ENCODE peak calls at places on chromosomes 11 and 22, in four cellular contexts. Q, D, I and F are unnamed samples.

GRCh38 chr22:41682033-41682807 is 6.4 kb downstream of the SNU13 start:
- DNase-seq in I (peak; percentile 88), D (peak; percentile 85), Q (peak; percentile 83), F (peak; percentile 85)

GRCh38 chr11:88016392-88017020 is 158.7 kb downstream of the RAB38 start:
- DNase-seq in D (peak; percentile 96), Q (peak; percentile 75), I (peak; percentile 92), F (peak; percentile 28)

GRCh38 chr11:75342966-75343870 is 8.2 kb downstream of the ARRB1 start:
- DNase-seq in D (peak; percentile 18), Q (peak; percentile 53), I (peak; percentile 84), F (no peak)

GRCh38 chr11:14422052-14422813 is 63.2 kb upstream of the RRAS2 start:
- DNase-seq in Q (peak; percentile 81), I (peak; percentile 89), D (peak; percentile 97), F (peak; percentile 69)

GRCh38 chr11:19526119-19526518 is 186.5 kb upstream of the NAV2 start:
- DNase-seq in D (no peak), Q (no peak), I (no peak), F (no peak)

GRCh38 chr11:127994736-127995135 is 592.6 kb downstream of the ETS1 start:
- DNase-seq in D (peak; percentile 19), Q (no peak), I (no peak), F (no peak)

GRCh38 chr11:75592699-75593098 is 30.6 kb downstream of the SERPINH1 start:
- DNase-seq in I (no peak), Q (no peak), D (no peak), F (no peak)

GRCh38 chr11:2428322-2428795 is 16.0 kb downstream of the TRPM5 start:
- DNase-seq in D (peak; percentile 67), I (peak; percentile 79), Q (peak; percentile 85), F (peak; percentile 85)

GRCh38 chr11:83119216-83119615 is 37.7 kb upstream of the PCF11 start:
- DNase-seq in Q (no peak), I (no peak), D (no peak), F (no peak)

GRCh38 chr11:111427471-111427912 is 48.4 kb upstream of the POU2AF1 start:
- DNase-seq in I (peak; percentile 44), D (no peak), Q (no peak), F (peak; percentile 59)

GRCh38 chr11:2419638-2420501 is 19.3 kb downstream of the TSSC4 start:
- DNase-seq in Q (peak; percentile 90), D (peak; percentile 83), I (peak; percentile 88), F (peak; percentile 89)

GRCh38 chr11:61283613-61284012 is 11.5 kb downstream of the VWCE start:
- DNase-seq in I (no peak), D (no peak), Q (no peak), F (no peak)

GRCh38 chr11:93476796-93477195 is 66.4 kb downstream of the SMCO4 start:
- DNase-seq in D (peak; percentile 98), I (no peak), Q (no peak), F (no peak)

GRCh38 chr22:43969021-43969878 is 14.0 kb downstream of the SAMM50 start:
- DNase-seq in I (no peak), D (no peak), Q (no peak), F (no peak)

GRCh38 chr11:65491614-65492386 is 7.0 kb upstream of the MALAT1 start:
- DNase-seq in Q (peak; percentile 86), I (peak; percentile 90), D (peak; percentile 94), F (no peak)

GRCh38 chr11:63567044-63567840 is 4.1 kb upstream of the PLAAT2 start:
- DNase-seq in I (peak; percentile 89), D (peak; percentile 97), Q (no peak), F (no peak)

GRCh38 chr22:46866591-46866990 is 104.1 kb downstream of the TBC1D22A start:
- DNase-seq in Q (no peak), D (peak; percentile 56), I (no peak), F (no peak)

GRCh38 chr11:102111787-102112653 is 1.8 kb downstream of the YAP1 start:
- DNase-seq in I (peak; percentile 83), D (peak; percentile 98), Q (peak; percentile 60), F (no peak)

GRCh38 chr11:6594142-6594768 is 9.2 kb downstream of the RRP8 start:
- DNase-seq in I (no peak), D (no peak), Q (no peak), F (no peak)

GRCh38 chr11:104705475-104706195 is 192.6 kb downstream of the CASP12 start:
- DNase-seq in D (peak; percentile 12), I (peak; percentile 5), Q (no peak), F (no peak)

GRCh38 chr11:10373340-10373739 is 68.5 kb downstream of the ADM start:
- DNase-seq in D (no peak), Q (no peak), I (no peak), F (no peak)

GRCh38 chr11:64234840-64235379 is 526 bp downstream of the VEGFB start:
- DNase-seq in Q (peak; percentile 64), D (peak; percentile 59), I (peak; percentile 82), F (peak; percentile 79)

GRCh38 chr11:119585038-119585666 is 143.8 kb downstream of the NECTIN1 start:
- DNase-seq in I (peak; percentile 54), D (peak; percentile 58), Q (peak; percentile 49), F (peak; percentile 78)

GRCh38 chr11:7665473-7666291 is 7.6 kb downstream of the CYB5R2 start:
- DNase-seq in I (peak; percentile 89), Q (peak; percentile 77), D (peak; percentile 86), F (peak; percentile 90)

GRCh38 chr22:20089977-20090729 is 10.1 kb downstream of the DGCR8 start:
- DNase-seq in Q (no peak), I (no peak), D (no peak), F (no peak)

GRCh38 chr22:43378011-43378704 is 33.7 kb upstream of the MPPED1 start:
- DNase-seq in Q (no peak), D (no peak), I (peak; percentile 55), F (no peak)

GRCh38 chr11:4704054-4704789 is at the start of gene MMP26:
- DNase-seq in Q (peak; percentile 23), I (no peak), D (no peak), F (no peak)

GRCh38 chr11:80668039-80668438 is 1227.2 kb upstream of the TENM4 start:
- DNase-seq in I (no peak), Q (no peak), D (no peak), F (no peak)

GRCh38 chr11:130168105-130168504 is 8.5 kb downstream of the ST14 start:
- DNase-seq in I (no peak), D (peak; percentile 93), Q (no peak), F (no peak)

GRCh38 chr11:120801801-120802689 is 221.9 kb upstream of the TBCEL start:
- DNase-seq in Q (peak; percentile 82), D (peak; percentile 76), I (peak; percentile 85), F (peak; percentile 83)

GRCh38 chr11:7882860-7883259 is 48.2 kb downstream of the OR10A6 start:
- DNase-seq in D (no peak), Q (no peak), I (no peak), F (no peak)

GRCh38 chr22:19941365-19942070 is at the start of the genes COMT and TXNRD2:
- DNase-seq in D (peak; percentile 57), Q (no peak), I (no peak), F (peak; percentile 96)

GRCh38 chr11:17405232-17406005 is 17.0 kb upstream of the KCNJ11 start:
- DNase-seq in Q (peak; percentile 71), D (peak; percentile 28), I (peak; percentile 70), F (peak; percentile 78)

DNA sequence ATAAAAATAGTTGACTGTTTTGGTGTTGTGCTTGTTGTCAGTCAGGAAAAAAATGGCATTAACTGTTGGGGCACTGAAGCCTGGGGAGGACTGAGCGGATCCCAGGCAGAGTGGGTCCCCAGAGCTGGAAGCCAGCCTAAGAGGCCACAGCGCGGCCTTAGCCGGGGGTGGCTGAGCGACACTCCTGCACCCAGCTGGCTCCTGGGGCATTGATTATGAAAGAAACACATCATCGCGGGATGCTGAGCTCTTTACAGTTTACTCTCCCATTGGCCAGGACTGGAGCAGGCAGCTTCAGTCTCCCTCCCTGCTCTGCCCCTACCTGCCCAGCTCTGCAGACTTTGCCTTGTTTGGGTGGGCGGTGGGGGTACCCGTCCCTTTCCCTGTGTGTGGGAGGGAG is 121.5 kb downstream of the ST3GAL4 start:
- DNase-seq in Q (no peak), D (no peak), I (no peak), F (no peak)
- TF ChIP-seq EZH2phosphoT487 in Q (no peak), D (no peak), I (no peak), F (no peak)

GRCh38 chr11:134559617-134559992 is 147.6 kb upstream of the B3GAT1 start:
- DNase-seq in Q (no peak), D (no peak), I (no peak), F (peak; percentile 59)

GRCh38 chr11:134561348-134561720 is 149.3 kb upstream of the B3GAT1 start:
- DNase-seq in D (no peak), I (no peak), Q (no peak), F (peak; percentile 46)

GRCh38 chr11:134558916-134559616 is 147.0 kb upstream of the B3GAT1 start:
- DNase-seq in I (no peak), Q (no peak), D (no peak), F (peak; percentile 4)

GRCh38 chr11:134560566-134561347 is 148.7 kb upstream of the B3GAT1 start:
- DNase-seq in Q (peak; percentile 52), I (no peak), D (no peak), F (peak; percentile 42)

GRCh38 chr11:134560066-134560465 is 148.0 kb upstream of the B3GAT1 start:
- DNase-seq in I (no peak), D (no peak), Q (no peak), F (peak; percentile 51)
- TF ChIP-seq EZH2phosphoT487 in I (no peak), D (no peak), Q (no peak), F (no peak)

GRCh38 chr11:46920709-46921108 is 2.4 kb upstream of the LRP4 start:
- DNase-seq in I (peak; percentile 61), Q (no peak), D (peak; percentile 89), F (no peak)
- TF ChIP-seq EZH2phosphoT487 in I (no peak), Q (no peak), D (no peak), F (no peak)

DNA sequence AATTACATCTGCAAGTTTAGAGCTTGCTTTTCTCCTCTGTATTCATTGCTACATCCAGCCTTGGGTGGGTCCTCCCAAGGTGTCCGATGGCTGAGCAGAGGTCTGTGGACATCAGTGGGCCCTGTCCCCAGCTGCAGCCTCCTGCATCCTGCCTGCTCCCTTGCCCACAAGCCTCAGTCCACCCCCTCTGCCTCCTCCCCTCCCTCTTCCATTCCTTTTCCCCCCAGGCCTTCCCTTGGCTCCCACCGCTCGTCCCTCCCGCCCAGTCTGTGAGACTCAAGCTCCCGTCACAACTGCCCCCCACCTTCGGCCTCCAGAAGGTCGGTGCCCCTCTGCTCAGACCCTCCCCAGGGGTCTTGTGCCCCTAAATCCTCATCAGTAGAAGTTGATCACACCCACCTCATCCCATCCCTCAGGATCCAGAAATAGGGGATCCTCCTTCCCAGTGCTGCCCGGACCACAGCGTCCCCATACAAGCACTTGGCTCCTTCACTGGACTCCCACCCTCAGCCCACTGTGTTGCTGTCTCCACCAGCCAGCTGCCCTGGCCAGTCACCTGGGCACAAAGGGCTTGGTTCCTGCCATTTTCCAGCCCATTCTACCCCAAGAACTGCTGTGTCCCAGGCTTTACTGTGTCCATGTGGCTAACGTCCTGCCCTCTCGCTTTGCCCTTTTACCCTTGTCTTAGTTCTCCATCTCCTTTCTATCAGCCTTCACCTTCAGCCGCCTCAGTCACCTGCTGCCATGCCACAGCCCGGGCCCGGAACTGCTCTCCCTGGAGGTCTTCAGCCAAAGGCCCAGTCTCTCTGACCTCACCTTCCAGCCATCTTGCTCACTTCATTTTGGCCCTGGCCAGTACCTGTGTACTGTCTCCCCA is 2.2 kb upstream of the OMP start:
- DNase-seq in D (no peak), Q (no peak), I (no peak), F (no peak)
- TF ChIP-seq EZH2phosphoT487 in D (no peak), Q (no peak), I (no peak), F (no peak)

GRCh38 chr11:34977039-34977906 is 60.9 kb downstream of the PDHX start:
- DNase-seq in Q (no peak), D (peak; percentile 81), I (no peak), F (no peak)
- TF ChIP-seq EZH2phosphoT487 in Q (no peak), D (no peak), I (no peak), F (no peak)